ENCODE peak calls at places on chromosome 19, in ten cellular contexts. Y, N, F, S, B, Q, Z, M, E and R are unnamed samples.

GRCh38 chr19:1619094-1619439 is 13.8 kb upstream of the UQCR11 start:
- DNase-seq in Y (no peak), N (no peak), F (no peak), S (no peak), B (no peak), Q (no peak), Z (no peak), M (no peak), E (no peak), R (no peak)

GRCh38 chr19:964761-965694 is 19.1 kb upstream of the WDR18 start:
- DNase-seq in Y (peak), N (no peak), F (no peak), S (no peak), B (peak), Q (no peak), Z (no peak), M (no peak), E (no peak), R (no peak)

GRCh38 chr19:4075373-4075772 is 8.7 kb upstream of the ZBTB7A start:
- DNase-seq in Y (no peak), N (no peak), F (no peak), S (no peak), B (peak), Q (no peak), Z (no peak), M (no peak), E (no peak), R (no peak)

GRCh38 chr19:7377196-7377595 is 28.5 kb downstream of the ARHGEF18 start:
- DNase-seq in Y (no peak), N (no peak), F (no peak), S (no peak), B (no peak), Q (no peak), Z (no peak), M (no peak), E (no peak), R (no peak)

GRCh38 chr19:35395762-35396199 is 24.9 kb downstream of the GPR42 start:
- DNase-seq in Y (no peak), N (no peak), F (no peak), S (no peak), B (peak), Q (no peak), Z (no peak), M (no peak), E (no peak), R (no peak)

GRCh38 chr19:54388001-54388802 is 23.5 kb upstream of the LAIR1 start:
- DNase-seq in Y (no peak), N (no peak), F (no peak), S (no peak), B (peak), Q (no peak), Z (no peak), M (no peak), E (peak), R (peak)

GRCh38 chr19:4987286-4987685 is 18.4 kb downstream of the KDM4B start:
- DNase-seq in Y (no peak), N (no peak), F (no peak), S (no peak), B (no peak), Q (no peak), Z (no peak), M (no peak), E (no peak), R (no peak)

GRCh38 chr19:7554990-7555864 is 19.7 kb downstream of the PNPLA6 start:
- DNase-seq in Y (no peak), N (no peak), F (no peak), S (no peak), B (peak), Q (no peak), Z (no peak), M (no peak), E (no peak), R (no peak)

GRCh38 chr19:34733266-34733825 is 697 bp upstream of the ZNF181 start:
- DNase-seq in Y (no peak), N (peak), F (no peak), S (peak), B (no peak), Q (no peak), Z (no peak), M (no peak), E (peak), R (no peak)

GRCh38 chr19:42226886-42227285 is 6.8 kb downstream of the ZNF526 start:
- DNase-seq in Y (no peak), N (no peak), F (no peak), S (no peak), B (peak), Q (no peak), Z (no peak), M (no peak), E (no peak), R (no peak)

GRCh38 chr19:7673995-7674667 is 2.8 kb upstream of the MCEMP1 start:
- DNase-seq in Y (peak), N (peak), F (peak), S (no peak), B (peak), Q (peak), Z (peak), M (no peak), E (no peak), R (no peak)

GRCh38 chr19:41903161-41903953 is 20.4 kb downstream of the ARHGEF1 start:
- DNase-seq in Y (no peak), N (no peak), F (no peak), S (no peak), B (no peak), Q (no peak), Z (no peak), M (no peak), E (no peak), R (no peak)

GRCh38 chr19:7888145-7888825 is at the start of gene LRRC8E:
- DNase-seq in Y (peak), N (peak), F (no peak), S (no peak), B (peak), Q (no peak), Z (peak), M (no peak), E (no peak), R (no peak)

GRCh38 chr19:38728752-38729541 is 15.3 kb downstream of the CAPN12 start:
- DNase-seq in Y (no peak), N (peak), F (no peak), S (peak), B (no peak), Q (no peak), Z (no peak), M (no peak), E (no peak), R (no peak)